ENCODE peak calls at places on chromosomes 12 and 14, in ten cellular contexts. U is Karpas-422; N is HCT116; T is CD8-positive, alpha-beta memory T cell; C is tibial artery; X is naive thymus-derived CD4-positive, alpha-beta T cell; F is IMR-90; Z is aorta; S is upper lobe of right lung; M is suprapubic skin. W is an unnamed sample.
A peak's percentile ranks its signal among the peaks of the same experiment; 100 is the strongest.

GRCh38 chr12:115000038-115000437 is 316.1 kb upstream of the TBX3 start:
- DNase-seq in U (no peak), N (peak; percentile 54), T (no peak), C (no peak), X (no peak), F (peak; percentile 54), Z (no peak), S (no peak), M (no peak), W (peak; percentile 94)

GRCh38 chr14:41607966-41608663 is 1.4 kb downstream of the LRFN5 start:
- DNase-seq in U (no peak), N (no peak), T (no peak), C (no peak), X (no peak), F (no peak), Z (no peak), S (no peak), M (peak; percentile 79), W (no peak)

GRCh38 chr14:60090864-60091519 is 731 bp upstream of the PCNX4 start:
- DNase-seq in U (peak; percentile 85), N (peak; percentile 37), T (peak; percentile 13), C (peak; percentile 75), X (peak; percentile 36), F (peak; percentile 64), Z (peak; percentile 52), S (peak; percentile 68), M (no peak), W (peak; percentile 50)

GRCh38 chr12:127729381-127729780 is 537.6 kb upstream of the TMEM132C start:
- DNase-seq in U (no peak), N (no peak), T (no peak), C (no peak), X (no peak), F (no peak), Z (no peak), S (no peak), M (no peak), W (no peak)

GRCh38 chr12:132433641-132434395 is 56.1 kb upstream of the FBRSL1 start:
- DNase-seq in U (no peak), N (no peak), T (no peak), C (no peak), X (no peak), F (no peak), Z (no peak), S (peak; percentile 63), M (no peak), W (no peak)

GRCh38 chr14:103126873-103127304 is 3.6 kb downstream of the TNFAIP2 start:
- DNase-seq in U (no peak), N (no peak), T (no peak), C (no peak), X (no peak), F (no peak), Z (peak; percentile 49), S (peak; percentile 87), M (peak; percentile 70), W (no peak)

GRCh38 chr14:99531221-99532096 is 50.2 kb downstream of the CCNK start:
- DNase-seq in U (no peak), N (no peak), T (no peak), C (no peak), X (no peak), F (peak; percentile 81), Z (no peak), S (no peak), M (no peak), W (no peak)

GRCh38 chr14:99541677-99542470 is 60.7 kb downstream of the CCNK start:
- DNase-seq in U (peak; percentile 57), N (no peak), T (no peak), C (no peak), X (no peak), F (no peak), Z (no peak), S (no peak), M (no peak), W (no peak)

GRCh38 chr12:108306014-108306501 is 33.1 kb downstream of the CMKLR1 start:
- DNase-seq in U (no peak), N (no peak), T (no peak), C (peak; percentile 76), X (no peak), F (peak; percentile 15), Z (no peak), S (no peak), M (no peak), W (no peak)

GRCh38 chr14:104442611-104443390 is 136.8 kb upstream of the C14orf180 start:
- DNase-seq in U (no peak), N (no peak), T (no peak), C (peak; percentile 48), X (no peak), F (no peak), Z (no peak), S (peak; percentile 38), M (peak; percentile 78), W (no peak)

GRCh38 chr12:44708218-44708617 is 167.9 kb downstream of the NELL2 start:
- DNase-seq in U (no peak), N (no peak), T (no peak), C (no peak), X (no peak), F (no peak), Z (no peak), S (no peak), M (no peak), W (no peak)

GRCh38 chr12:29816869-29817730 is 33.4 kb upstream of the TMTC1 start:
- DNase-seq in U (no peak), N (no peak), T (no peak), C (no peak), X (no peak), F (no peak), Z (no peak), S (no peak), M (no peak), W (no peak)

GRCh38 chr14:34252227-34252626 is 209.8 kb downstream of the SPTSSA start:
- DNase-seq in U (no peak), N (no peak), T (no peak), C (no peak), X (no peak), F (no peak), Z (no peak), S (no peak), M (no peak), W (no peak)

GRCh38 chr12:21678959-21679358 is 21.3 kb upstream of the LDHB start:
- DNase-seq in U (no peak), N (no peak), T (no peak), C (no peak), X (no peak), F (no peak), Z (no peak), S (no peak), M (no peak), W (no peak)

GRCh38 chr12:29562167-29562776 is 64.8 kb upstream of the OVCH1 start:
- DNase-seq in U (no peak), N (no peak), T (no peak), C (peak; percentile 73), X (no peak), F (peak; percentile 76), Z (peak; percentile 56), S (no peak), M (no peak), W (no peak)

GRCh38 chr12:12612403-12612802 is 727 bp downstream of the CREBL2 start:
- DNase-seq in U (peak; percentile 54), N (no peak), T (peak; percentile 33), C (no peak), X (no peak), F (peak; percentile 80), Z (no peak), S (no peak), M (no peak), W (peak; percentile 2)

GRCh38 chr12:116182359-116183063 is 95.0 kb downstream of the MED13L start:
- DNase-seq in U (no peak), N (no peak), T (no peak), C (no peak), X (no peak), F (no peak), Z (no peak), S (no peak), M (no peak), W (no peak)
- H3K4me1 ChIP-seq in U (no peaks in the 10 kb centered on the region), N (no peaks in the 10 kb centered on the region), T (peaks cover 19% of the 10 kb centered on the region), C (peaks cover 68% of the 10 kb centered on the region), X (peaks cover 19% of the 10 kb centered on the region), F (peaks cover 6% of the 10 kb centered on the region), Z (peaks cover 4% of the 10 kb centered on the region), S (peaks cover 54% of the 10 kb centered on the region), M (peaks cover 42% of the 10 kb centered on the region), W (no peaks in the 10 kb centered on the region)

DNA sequence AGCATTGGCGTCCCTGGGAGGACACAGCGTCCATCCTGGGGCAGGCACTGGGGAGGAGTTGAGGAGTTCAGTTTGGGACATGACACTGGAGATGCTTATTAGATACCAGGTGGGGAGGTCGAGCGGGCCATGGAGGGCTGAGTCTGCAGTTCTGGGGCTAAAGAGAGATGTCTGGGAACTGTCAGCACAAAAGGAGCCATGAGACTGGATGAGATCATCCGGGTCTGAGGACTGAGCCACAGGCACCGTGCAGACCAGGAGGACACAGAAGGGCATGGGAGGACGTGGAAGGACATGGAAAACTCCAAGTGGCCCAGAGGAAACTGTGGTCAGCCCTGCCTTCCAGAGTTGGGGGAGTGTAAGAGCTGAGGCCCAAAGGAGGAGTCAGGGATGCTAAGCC is 92.6 kb downstream of the LGMN start:
- DNase-seq in U (no peak), N (no peak), T (no peak), C (no peak), X (no peak), F (no peak), Z (peak; percentile 68), S (no peak), M (no peak), W (no peak)
- H3K4me1 ChIP-seq in U (peaks cover 8% of the 10 kb centered on the region), N (no peaks in the 10 kb centered on the region), T (peaks cover 63% of the 10 kb centered on the region), C (peaks cover 4% of the 10 kb centered on the region), X (peaks cover 56% of the 10 kb centered on the region), F (no peaks in the 10 kb centered on the region), Z (no peaks in the 10 kb centered on the region), S (peaks cover 46% of the 10 kb centered on the region), M (peaks cover 27% of the 10 kb centered on the region), W (peaks cover 5% of the 10 kb centered on the region)

DNA sequence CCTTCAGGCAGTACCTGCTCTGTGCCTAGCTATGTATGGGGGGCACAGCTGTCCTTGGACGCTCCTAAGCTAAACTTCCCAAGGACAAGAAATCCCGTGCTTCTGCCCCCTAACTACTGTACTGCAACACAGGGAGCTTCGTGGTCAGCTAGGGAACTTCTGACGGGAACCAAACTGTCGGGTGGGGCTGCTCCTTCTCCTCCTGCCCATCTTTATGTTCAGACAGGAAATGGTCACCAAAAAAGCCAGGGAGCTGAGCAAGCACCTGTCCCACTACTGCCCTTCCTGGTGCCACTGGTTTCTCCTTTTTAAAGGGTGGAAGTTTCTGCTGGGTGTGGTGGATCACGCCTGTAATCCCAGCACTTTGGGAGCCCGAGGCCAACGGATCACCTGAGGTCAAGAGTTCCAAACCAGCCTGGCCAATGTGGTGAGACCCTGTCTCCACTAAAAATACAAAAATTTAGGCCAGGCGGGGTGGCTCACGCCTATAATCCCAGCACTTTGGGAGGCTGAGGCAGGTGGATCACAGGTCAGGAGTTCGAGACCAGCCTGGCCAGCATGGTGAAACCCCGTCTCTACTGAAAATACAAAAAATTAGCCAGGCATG is 26.6 kb downstream of the PXN start:
- DNase-seq in U (no peak), N (no peak), T (no peak), C (no peak), X (no peak), F (no peak), Z (no peak), S (no peak), M (no peak), W (no peak)
- H3K4me1 ChIP-seq in U (peaks cover 6% of the 10 kb centered on the region), N (peaks cover 63% of the 10 kb centered on the region), T (peaks cover 94% of the 10 kb centered on the region), C (peaks cover 77% of the 10 kb centered on the region), X (peaks cover 72% of the 10 kb centered on the region), F (peaks cover 54% of the 10 kb centered on the region), Z (no peaks in the 10 kb centered on the region), S (peaks cover 84% of the 10 kb centered on the region), M (peaks cover 90% of the 10 kb centered on the region), W (peaks cover 6% of the 10 kb centered on the region)

DNA sequence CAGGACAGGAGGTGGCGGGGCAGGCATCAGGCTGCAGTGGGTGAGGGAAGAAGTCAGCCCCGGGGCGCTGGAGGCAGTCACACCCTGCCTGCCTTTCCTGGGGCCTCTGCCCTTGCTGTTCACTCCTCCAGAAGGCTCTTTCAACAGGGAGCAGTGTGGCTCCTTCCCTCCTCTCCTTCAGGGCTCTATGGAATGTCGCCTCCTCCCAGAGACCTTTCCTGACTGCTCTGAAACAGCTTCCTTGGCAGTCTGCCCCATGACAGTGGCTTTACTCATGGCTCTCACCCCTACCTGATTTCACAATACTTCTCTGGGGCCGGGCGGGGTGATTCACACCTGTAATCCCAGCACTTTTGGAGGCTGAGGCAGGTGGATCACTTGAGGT is 7.1 kb downstream of the RHOF start:
- DNase-seq in U (no peak), N (peak; percentile 99), T (peak; percentile 62), C (no peak), X (peak; percentile 52), F (peak; percentile 94), Z (no peak), S (peak; percentile 84), M (no peak), W (no peak)
- H3K4me1 ChIP-seq in U (peaks cover 28% of the 10 kb centered on the region), N (peaks cover 63% of the 10 kb centered on the region), T (peaks cover 91% of the 10 kb centered on the region), C (peaks cover 11% of the 10 kb centered on the region), X (peaks cover 89% of the 10 kb centered on the region), F (peaks cover 14% of the 10 kb centered on the region), Z (no peaks in the 10 kb centered on the region), S (peaks cover 51% of the 10 kb centered on the region), M (peaks cover 22% of the 10 kb centered on the region), W (peaks cover 64% of the 10 kb centered on the region)

W was measured in OCI-LY7.